ENCODE peak calls at places on chromosome 12, in eight cellular contexts. S is activated CD8-positive, alpha-beta memory T cell treated with anti-CD3 and anti-CD28 coated beads, Interleukin-2, amount 10 ng/mL, durations not matched to agents 7 days and 5 days; B is GM03348; E is HTR-8/SVneo; D is HCEC 1CT; Z is ACHN; N is stimulated activated CD4-positive, alpha-beta T cell treated with anti-CD3 and anti-CD28 coated beads, Interleukin-1b, Interleukin-23, amount 100 ng/mL, for 24 hours; P is mucosa of gallbladder. Q is an unnamed sample.

GRCh38 chr12:12812163-12812562 is 983 bp upstream of the DDX47 start:
- DNase-seq in S (no peak), N (no peak), D (no peak), P (no peak), Z (no peak), B (no peak), E (no peak), Q (no peak)

GRCh38 chr12:92649511-92650227 is 53.1 kb upstream of the PLEKHG7 start:
- DNase-seq in Z (peak), B (peak), S (peak), D (peak), E (peak), P (peak), N (peak), Q (peak)

GRCh38 chr12:75979181-75979580 is 52.4 kb downstream of the PHLDA1 start:
- DNase-seq in E (peak), N (no peak), Z (peak), S (peak), B (no peak), D (peak), P (no peak), Q (no peak)

GRCh38 chr12:106879612-106880011 is 76.1 kb upstream of the TMEM263 start:
- DNase-seq in E (no peak), S (no peak), D (no peak), B (no peak), Z (no peak), P (no peak), N (no peak), Q (no peak)

GRCh38 chr12:31773223-31773750 is 44.5 kb upstream of the AMN1 start:
- DNase-seq in S (no peak), P (peak), B (no peak), D (peak), E (peak), Z (no peak), N (no peak), Q (no peak)

GRCh38 chr12:237026-237815 is 23.3 kb upstream of the SLC6A12 start:
- DNase-seq in E (no peak), B (no peak), D (no peak), Z (no peak), N (no peak), P (peak), S (no peak), Q (peak)

GRCh38 chr12:131872154-131873046 is 22.0 kb upstream of the ULK1 start:
- DNase-seq in Z (no peak), P (no peak), B (peak), N (no peak), D (peak), E (peak), S (no peak), Q (no peak)

GRCh38 chr12:27003421-27004311 is 10.5 kb downstream of the TM7SF3 start:
- DNase-seq in E (no peak), B (no peak), N (no peak), Z (no peak), D (no peak), P (no peak), S (no peak), Q (no peak)

GRCh38 chr12:127133675-127134335 is 1133.2 kb upstream of the TMEM132C start:
- DNase-seq in Z (no peak), D (peak), P (no peak), S (no peak), E (no peak), N (no peak), B (no peak), Q (no peak)

GRCh38 chr12:132326646-132327045 is 2.7 kb downstream of the GALNT9 start:
- DNase-seq in N (no peak), D (no peak), E (no peak), S (no peak), Z (no peak), P (no peak), B (no peak), Q (no peak)

GRCh38 chr12:44477331-44477980 is 398.7 kb downstream of the NELL2 start:
- DNase-seq in B (no peak), P (no peak), N (no peak), D (no peak), Z (no peak), S (no peak), E (no peak), Q (no peak)

GRCh38 chr12:46370380-46370734 is 2.2 kb downstream of the SLC38A2 start:
- DNase-seq in N (no peak), S (no peak), E (no peak), Z (no peak), D (peak), P (no peak), B (no peak), Q (no peak)

GRCh38 chr12:128356547-128356946 is 89.6 kb downstream of the TMEM132C start:
- DNase-seq in P (no peak), Z (no peak), D (no peak), N (no peak), S (no peak), E (no peak), B (no peak), Q (no peak)

GRCh38 chr12:125330645-125331341 is 265.6 kb downstream of the AACS start:
- DNase-seq in S (peak), P (peak), D (no peak), Z (peak), N (peak), B (peak), E (peak), Q (peak)

GRCh38 chr12:19387182-19387581 is 52.1 kb upstream of the AEBP2 start:
- DNase-seq in Z (no peak), E (no peak), S (no peak), D (no peak), P (peak), B (no peak), N (no peak), Q (no peak)

GRCh38 chr12:122421263-122421814 is 1.1 kb downstream of the CLIP1 start:
- DNase-seq in P (peak), Z (peak), N (no peak), B (peak), D (peak), S (no peak), E (no peak), Q (peak)

GRCh38 chr12:68246350-68246749 is 7.1 kb downstream of the IL22 start:
- DNase-seq in B (no peak), E (no peak), P (no peak), S (no peak), Z (no peak), N (no peak), D (no peak), Q (no peak)

GRCh38 chr12:111248981-111249380 is 119.9 kb downstream of the PHETA1 start:
- DNase-seq in E (no peak), Z (no peak), P (no peak), N (no peak), D (peak), S (no peak), B (no peak), Q (no peak)

GRCh38 chr12:14874882-14875281 is 10.8 kb downstream of the MGP start:
- DNase-seq in N (no peak), Z (no peak), B (no peak), D (peak), E (no peak), P (no peak), S (no peak), Q (no peak)

GRCh38 chr12:62716037-62716436 is 218.9 kb downstream of the PPM1H start:
- DNase-seq in P (no peak), N (no peak), S (no peak), D (no peak), Z (no peak), E (no peak), B (no peak), Q (no peak)

GRCh38 chr12:59084758-59085383 is 164.6 kb upstream of the LRIG3 start:
- DNase-seq in D (no peak), N (no peak), P (no peak), B (peak), S (no peak), E (no peak), Z (no peak), Q (no peak)

GRCh38 chr12:58564721-58565120 is 355.6 kb downstream of the LRIG3 start:
- DNase-seq in P (no peak), D (peak), S (no peak), N (no peak), E (no peak), Z (no peak), B (peak), Q (no peak)

GRCh38 chr12:56375598-56376434 is 13.2 kb upstream of the APOF start:
- DNase-seq in N (no peak), D (no peak), S (no peak), Z (no peak), E (no peak), B (no peak), P (no peak), Q (no peak)

GRCh38 chr12:85036736-85037135 is 585 bp downstream of the LRRIQ1 start:
- DNase-seq in S (no peak), E (no peak), Z (peak), B (no peak), D (no peak), P (no peak), N (no peak), Q (no peak)

GRCh38 chr12:52337054-52337453 is 15.9 kb upstream of the KRT83 start:
- DNase-seq in E (no peak), D (no peak), S (no peak), P (no peak), B (no peak), N (no peak), Z (peak), Q (no peak)

GRCh38 chr12:79547735-79548347 is 142.9 kb downstream of the PAWR start:
- DNase-seq in S (no peak), N (no peak), B (peak), Z (peak), E (peak), P (peak), D (peak), Q (peak)

GRCh38 chr12:108640802-108641445 is 7.2 kb upstream of the SELPLG start:
- DNase-seq in S (no peak), E (no peak), B (no peak), N (no peak), D (no peak), P (no peak), Z (no peak), Q (peak)

GRCh38 chr12:15620726-15621125 is 168.5 kb downstream of the EPS8 start:
- DNase-seq in S (no peak), E (no peak), P (no peak), Z (no peak), B (no peak), D (no peak), N (no peak), Q (no peak)